ENCODE peak calls at places on chromosomes 12 and 14, in five cellular contexts. D, S, K, F and E are unnamed samples.

GRCh38 chr12:55736780-55737580 is 5.9 kb upstream of the GDF11 start:
- DNase-seq in D (peak; percentile 80), S (peak; percentile 70), K (no peak), F (peak; percentile 76), E (peak; percentile 64)

GRCh38 chr12:6764011-6764828 is 1.9 kb upstream of the PTMS start:
- DNase-seq in D (peak; percentile 97), S (peak; percentile 94), K (peak; percentile 95), F (peak; percentile 97), E (peak; percentile 73)

GRCh38 chr12:131060011-131060703 is 106.5 kb downstream of the ADGRD1 start:
- DNase-seq in D (no peak), S (no peak), K (no peak), F (no peak), E (no peak)

GRCh38 chr14:64721391-64721791 is 17.2 kb downstream of the PLEKHG3 start:
- DNase-seq in D (no peak), S (no peak), K (no peak), F (peak; percentile 37), E (no peak)

GRCh38 chr12:40192704-40193255 is 32.0 kb upstream of the LRRK2 start:
- DNase-seq in D (no peak), S (no peak), K (no peak), F (no peak), E (no peak)

GRCh38 chr12:4984344-4984743 is 59.3 kb upstream of the KCNA5 start:
- DNase-seq in D (no peak), S (no peak), K (no peak), F (no peak), E (no peak)

GRCh38 chr12:64794305-64794704 is 30.1 kb upstream of the TBC1D30 start:
- DNase-seq in D (no peak), S (no peak), K (no peak), F (no peak), E (no peak)

GRCh38 chr12:132133952-132134652 is 10.0 kb downstream of the DDX51 start:
- DNase-seq in D (no peak), S (peak; percentile 28), K (no peak), F (no peak), E (no peak)

GRCh38 chr12:49428652-49429549 is 61.6 kb downstream of the SPATS2 start:
- DNase-seq in D (no peak), S (no peak), K (no peak), F (peak; percentile 73), E (no peak)

GRCh38 chr12:79988368-79988767 is 53.5 kb upstream of the PPP1R12A start:
- DNase-seq in D (no peak), S (no peak), K (no peak), F (no peak), E (no peak)

GRCh38 chr12:83573676-83574075 is 887.0 kb downstream of the TMTC2 start:
- DNase-seq in D (no peak), S (no peak), K (no peak), F (no peak), E (no peak)

GRCh38 chr14:20782280-20782890 is 1.3 kb downstream of the RNASE6 start:
- DNase-seq in D (no peak), S (no peak), K (no peak), F (peak; percentile 39), E (no peak)

GRCh38 chr12:95637471-95638155 is 86.3 kb upstream of the USP44 start:
- DNase-seq in D (no peak), S (no peak), K (peak; percentile 80), F (no peak), E (no peak)

GRCh38 chr12:123512838-123513665 is 20.5 kb downstream of the RILPL1 start:
- DNase-seq in D (peak; percentile 53), S (no peak), K (no peak), F (no peak), E (no peak)

GRCh38 chr14:24052656-24053547 is 1.1 kb downstream of the CARMIL3 start:
- DNase-seq in D (no peak), S (no peak), K (no peak), F (no peak), E (peak; percentile 42)

GRCh38 chr14:92121207-92121669 is 268 bp downstream of the NDUFB1 start:
- DNase-seq in D (peak; percentile 45), S (peak; percentile 42), K (no peak), F (peak; percentile 58), E (no peak)

GRCh38 chr14:93160353-93160801 is 24.3 kb downstream of the MOAP1 start:
- DNase-seq in D (peak; percentile 22), S (peak; percentile 52), K (no peak), F (no peak), E (no peak)

GRCh38 chr14:72665259-72665658 is 228.6 kb downstream of the DPF3 start:
- DNase-seq in D (no peak), S (no peak), K (peak; percentile 93), F (no peak), E (no peak)

GRCh38 chr14:51283402-51283825 is 43.4 kb downstream of the TMX1 start:
- DNase-seq in D (peak; percentile 89), S (peak; percentile 67), K (peak; percentile 85), F (peak; percentile 77), E (no peak)

GRCh38 chr12:61821381-61821780 is 438.8 kb upstream of the USP15 start:
- DNase-seq in D (no peak), S (no peak), K (no peak), F (no peak), E (no peak)

GRCh38 chr12:69341328-69341727 is 6.9 kb upstream of the LYZ start:
- DNase-seq in D (no peak), S (no peak), K (no peak), F (no peak), E (peak; percentile 76)

GRCh38 chr14:91228112-91229004 is 16.1 kb downstream of the GPR68 start:
- DNase-seq in D (no peak), S (no peak), K (peak; percentile 25), F (no peak), E (no peak)

GRCh38 chr12:124172646-124173045 is 122.2 kb upstream of the RFLNA start:
- DNase-seq in D (no peak), S (no peak), K (peak; percentile 5), F (no peak), E (no peak)